ENCODE peak calls at places on chromosomes 1 and 21, in four cellular contexts. One of them, this sample, is unnamed.

GRCh38 chr1:75992312-75992711 is 60.1 kb upstream of the ASB17 start:
- DNase-seq in Caki2: no peak
- DNase-seq in astrocyte of the spinal cord: peak; percentile 10
- DNase-seq in effector CD4-positive, alpha-beta T cell: no peak
- DNase-seq in this sample: no peak

GRCh38 chr1:21117159-21117953 is 59.3 kb downstream of the EIF4G3 start:
- DNase-seq in Caki2: no peak
- DNase-seq in astrocyte of the spinal cord: no peak
- DNase-seq in effector CD4-positive, alpha-beta T cell: no peak
- DNase-seq in this sample: no peak

GRCh38 chr21:45357436-45358260 is 47.3 kb upstream of the COL18A1 start:
- DNase-seq in Caki2: no peak
- DNase-seq in astrocyte of the spinal cord: no peak
- DNase-seq in effector CD4-positive, alpha-beta T cell: no peak
- DNase-seq in this sample: no peak

GRCh38 chr1:110620686-110621085 is 14.5 kb upstream of the KCNA2 start:
- DNase-seq in Caki2: no peak
- DNase-seq in astrocyte of the spinal cord: no peak
- DNase-seq in effector CD4-positive, alpha-beta T cell: no peak
- DNase-seq in this sample: no peak

GRCh38 chr1:21622466-21623315 is 46.5 kb downstream of the RAP1GAP start:
- DNase-seq in Caki2: no peak
- DNase-seq in astrocyte of the spinal cord: no peak
- DNase-seq in effector CD4-positive, alpha-beta T cell: peak; percentile 11
- DNase-seq in this sample: no peak

GRCh38 chr1:167564592-167564991 is 11.0 kb upstream of the CREG1 start:
- DNase-seq in Caki2: no peak
- DNase-seq in astrocyte of the spinal cord: no peak
- DNase-seq in effector CD4-positive, alpha-beta T cell: no peak
- DNase-seq in this sample: no peak

GRCh38 chr1:61579815-61580214 is 145.1 kb downstream of the TM2D1 start:
- DNase-seq in Caki2: no peak
- DNase-seq in astrocyte of the spinal cord: no peak
- DNase-seq in effector CD4-positive, alpha-beta T cell: no peak
- DNase-seq in this sample: no peak

GRCh38 chr1:66334311-66334710 is 199.6 kb upstream of the SGIP1 start:
- DNase-seq in Caki2: no peak
- DNase-seq in astrocyte of the spinal cord: no peak
- DNase-seq in effector CD4-positive, alpha-beta T cell: no peak
- DNase-seq in this sample: no peak

GRCh38 chr21:28521932-28522826 is 470.5 kb downstream of the LTN1 start:
- DNase-seq in Caki2: no peak
- DNase-seq in astrocyte of the spinal cord: peak; percentile 56
- DNase-seq in effector CD4-positive, alpha-beta T cell: no peak
- DNase-seq in this sample: no peak

GRCh38 chr1:155078496-155079209 is at the start of gene EFNA3:
- DNase-seq in Caki2: no peak
- DNase-seq in astrocyte of the spinal cord: peak; percentile 32
- DNase-seq in effector CD4-positive, alpha-beta T cell: no peak
- DNase-seq in this sample: peak; percentile 99

GRCh38 chr1:6625579-6626149 is 996 bp downstream of the THAP3 start:
- DNase-seq in Caki2: peak; percentile 12
- DNase-seq in astrocyte of the spinal cord: peak; percentile 34
- DNase-seq in effector CD4-positive, alpha-beta T cell: no peak
- DNase-seq in this sample: no peak

GRCh38 chr1:94862718-94863117 is 42.6 kb downstream of the SLC44A3 start:
- DNase-seq in Caki2: no peak
- DNase-seq in astrocyte of the spinal cord: no peak
- DNase-seq in effector CD4-positive, alpha-beta T cell: no peak
- DNase-seq in this sample: no peak

GRCh38 chr1:151936653-151937052 is 27.3 kb upstream of the THEM4 start:
- DNase-seq in Caki2: no peak
- DNase-seq in astrocyte of the spinal cord: no peak
- DNase-seq in effector CD4-positive, alpha-beta T cell: no peak
- DNase-seq in this sample: no peak

GRCh38 chr1:51636765-51637522 is 20.1 kb downstream of the OSBPL9 start:
- DNase-seq in Caki2: peak; percentile 90
- DNase-seq in astrocyte of the spinal cord: peak; percentile 87
- DNase-seq in effector CD4-positive, alpha-beta T cell: no peak
- DNase-seq in this sample: no peak

GRCh38 chr1:231233735-231234417 is 7.1 kb upstream of the GNPAT start:
- DNase-seq in Caki2: peak; percentile 28
- DNase-seq in astrocyte of the spinal cord: peak; percentile 20
- DNase-seq in effector CD4-positive, alpha-beta T cell: no peak
- DNase-seq in this sample: no peak

GRCh38 chr21:44842087-44842486 is 24.2 kb upstream of the SUMO3 start:
- DNase-seq in Caki2: no peak
- DNase-seq in astrocyte of the spinal cord: no peak
- DNase-seq in effector CD4-positive, alpha-beta T cell: no peak
- DNase-seq in this sample: no peak